ENCODE peak calls at places on chromosomes 16 and 17, in six cellular contexts. Z is HS-5; G is left ventricle myocardium inferior; Q is endothelial cell; N is stimulated activated CD8-positive, alpha-beta memory T cell treated with anti-CD3 and anti-CD28 coated beads, Interleukin-4, amount 100 ng/mL, for 24 hours; D is adipocyte. I is an unnamed sample.

GRCh38 chr16:8847623-8848022 is 21.2 kb downstream of the CARHSP1 start:
- DNase-seq in G (no peak), Z (no peak), Q (no peak), N (no peak), D (no peak), I (no peak)

GRCh38 chr16:12065866-12066545 is 89.5 kb downstream of the SNX29 start:
- DNase-seq in D (no peak), Q (no peak), G (no peak), Z (no peak), N (no peak), I (no peak)

GRCh38 chr17:79285973-79286372 is 211.3 kb downstream of the ENGASE start:
- DNase-seq in D (no peak), N (no peak), Q (no peak), Z (no peak), G (no peak), I (no peak)

GRCh38 chr17:44758414-44759095 is at the start of gene ADAM11:
- DNase-seq in N (no peak), D (peak), Z (no peak), G (no peak), Q (no peak), I (peak)

GRCh38 chr16:10362077-10362863 is 23.6 kb upstream of the ATF7IP2 start:
- DNase-seq in Z (no peak), G (no peak), D (no peak), Q (no peak), N (no peak), I (no peak)

GRCh38 chr16:9790199-9790598 is 392.0 kb downstream of the GRIN2A start:
- DNase-seq in D (no peak), G (no peak), Z (no peak), Q (no peak), N (no peak), I (no peak)

GRCh38 chr17:10803830-10804498 is at the start of gene TMEM238L:
- DNase-seq in Z (no peak), D (no peak), N (no peak), G (peak), Q (no peak), I (no peak)

GRCh38 chr17:57971572-57971971 is 16.4 kb upstream of the CUEDC1 start:
- DNase-seq in Z (no peak), G (no peak), D (no peak), Q (no peak), N (no peak), I (no peak)

GRCh38 chr17:2138318-2138717 is 83.4 kb downstream of the HIC1 start:
- DNase-seq in D (peak), N (no peak), Z (no peak), G (no peak), Q (no peak), I (peak)

GRCh38 chr17:18028684-18029540 is 10.1 kb downstream of the ATPAF2 start:
- DNase-seq in Z (no peak), N (no peak), D (no peak), G (no peak), Q (no peak), I (no peak)

GRCh38 chr17:2138768-2139167 is 83.9 kb downstream of the HIC1 start:
- DNase-seq in G (no peak), Z (no peak), Q (no peak), D (peak), N (no peak), I (peak)

I was measured in EH.